ENCODE peak calls at places on chromosomes 2 and 18, in five cellular contexts. Y, S, I, E and Q are unnamed samples.

GRCh38 chr2:166384774-166385173 is 9.0 kb upstream of the SCN9A start:
- DNase-seq in Y (peak), S (no peak), I (no peak), E (no peak), Q (no peak)

GRCh38 chr2:69308338-69308737 is 78.7 kb downstream of the GFPT1 start:
- DNase-seq in Y (no peak), S (no peak), I (no peak), E (no peak), Q (no peak)

GRCh38 chr2:152433289-152433688 is 98.3 kb downstream of the FMNL2 start:
- DNase-seq in Y (no peak), S (no peak), I (no peak), E (no peak), Q (no peak)

GRCh38 chr2:15870565-15870964 is 69.8 kb upstream of the MYCN start:
- DNase-seq in Y (no peak), S (no peak), I (no peak), E (no peak), Q (no peak)

GRCh38 chr2:851078-851477 is 99.6 kb upstream of the SNTG2 start:
- DNase-seq in Y (no peak), S (no peak), I (no peak), E (no peak), Q (no peak)

GRCh38 chr2:107263596-107264090 is 377.7 kb upstream of the ST6GAL2 start:
- DNase-seq in Y (no peak), S (no peak), I (no peak), E (no peak), Q (no peak)

GRCh38 chr2:105796791-105797190 is 52.1 kb downstream of the NCK2 start:
- DNase-seq in Y (no peak), S (no peak), I (no peak), E (no peak), Q (no peak)

GRCh38 chr2:161570424-161571050 is 53.7 kb upstream of the SLC4A10 start:
- DNase-seq in Y (no peak), S (no peak), I (no peak), E (no peak), Q (no peak)

GRCh38 chr2:219099319-219099718 is 38.6 kb upstream of the IHH start:
- DNase-seq in Y (no peak), S (no peak), I (no peak), E (no peak), Q (no peak)

GRCh38 chr18:13096232-13096631 is 105.1 kb downstream of the CEP192 start:
- DNase-seq in Y (no peak), S (no peak), I (no peak), E (no peak), Q (no peak)

GRCh38 chr2:207240649-207241048 is 74.9 kb upstream of the KLF7 start:
- DNase-seq in Y (no peak), S (no peak), I (no peak), E (no peak), Q (no peak)

GRCh38 chr2:108459441-108459840 is 10.4 kb downstream of the GCC2 start:
- DNase-seq in Y (no peak), S (no peak), I (no peak), E (no peak), Q (no peak)

GRCh38 chr2:105541189-105542050 is 142.6 kb upstream of the FHL2 start:
- DNase-seq in Y (no peak), S (no peak), I (no peak), E (no peak), Q (no peak)

GRCh38 chr2:53630001-53630606 is 137.5 kb upstream of the CHAC2 start:
- DNase-seq in Y (no peak), S (no peak), I (no peak), E (no peak), Q (no peak)

GRCh38 chr2:46967990-46968647 is 52.5 kb upstream of the MCFD2 start:
- DNase-seq in Y (no peak), S (no peak), I (no peak), E (no peak), Q (peak)

GRCh38 chr2:111072220-111072871 is 48.4 kb upstream of the BCL2L11 start:
- DNase-seq in Y (no peak), S (peak), I (no peak), E (no peak), Q (no peak)

GRCh38 chr2:235183789-235184188 is 232.0 kb downstream of the SH3BP4 start:
- DNase-seq in Y (no peak), S (no peak), I (no peak), E (no peak), Q (no peak)

GRCh38 chr2:216635171-216635570 is 2.0 kb downstream of the IGFBP2 start:
- DNase-seq in Y (no peak), S (no peak), I (peak), E (no peak), Q (no peak)

GRCh38 chr2:160252278-160252887 is 52.3 kb upstream of the ITGB6 start:
- DNase-seq in Y (peak), S (no peak), I (no peak), E (no peak), Q (no peak)

GRCh38 chr18:3104190-3105054 is 91.5 kb upstream of the LPIN2 start:
- DNase-seq in Y (no peak), S (peak), I (no peak), E (no peak), Q (no peak)

GRCh38 chr18:60649107-60649506 is 276.5 kb upstream of the MC4R start:
- DNase-seq in Y (peak), S (no peak), I (no peak), E (no peak), Q (no peak)

GRCh38 chr2:86372641-86373502 is 35.4 kb upstream of the REEP1 start:
- DNase-seq in Y (no peak), S (no peak), I (no peak), E (no peak), Q (peak)

GRCh38 chr2:149611100-149611820 is 23.7 kb upstream of the MMADHC start:
- DNase-seq in Y (peak), S (no peak), I (no peak), E (no peak), Q (no peak)

GRCh38 chr2:143420313-143420712 is 291.1 kb downstream of the ARHGAP15 start:
- DNase-seq in Y (no peak), S (no peak), I (no peak), E (no peak), Q (no peak)